ENCODE peak calls at places on chromosome 20, in four cellular contexts. N is left cardiac atrium, J is NCI-H524 treated with DMSO at 0.1 percent for 48 hours, G is OCI-M1. V is an unnamed sample.

GRCh38 chr20:55456316-55456940 is 548.9 kb downstream of the CBLN4 start:
- DNase-seq in J (no peak), G (no peak), N (no peak), V (no peak)

GRCh38 chr20:3786665-3787639 is at the start of gene CENPB:
- DNase-seq in N (peak), G (peak), J (no peak), V (peak)

GRCh38 chr20:19745106-19745505 is 13.0 kb upstream of the RIN2 start:
- DNase-seq in N (no peak), J (no peak), G (no peak), V (no peak)

GRCh38 chr20:45087814-45088213 is 13.1 kb downstream of the KCNS1 start:
- DNase-seq in J (no peak), N (no peak), G (no peak), V (no peak)

GRCh38 chr20:62274332-62275262 is 28.2 kb upstream of the ADRM1 start:
- DNase-seq in G (peak), N (no peak), J (no peak), V (no peak)

GRCh38 chr20:23143098-23143497 is 57.0 kb upstream of the CD93 start:
- DNase-seq in J (no peak), G (peak), N (peak), V (peak)

GRCh38 chr20:49871391-49871948 is 43.9 kb downstream of the SPATA2 start:
- DNase-seq in N (no peak), G (no peak), J (no peak), V (no peak)

GRCh38 chr20:21323640-21324039 is 20.5 kb downstream of the XRN2 start:
- DNase-seq in N (no peak), J (no peak), G (peak), V (no peak)

GRCh38 chr20:14672066-14672465 is 334.7 kb upstream of the FLRT3 start:
- DNase-seq in G (no peak), J (peak), N (no peak), V (no peak)

GRCh38 chr20:36872857-36873256 is 3.1 kb upstream of the TLDC2 start:
- DNase-seq in N (no peak), G (peak), J (no peak), V (no peak)

GRCh38 chr20:8431538-8432434 is 299.7 kb downstream of the PLCB1 start:
- DNase-seq in G (no peak), J (peak), N (peak), V (peak)

GRCh38 chr20:25318471-25319240 is 70.8 kb downstream of the PYGB start:
- DNase-seq in G (no peak), J (no peak), N (no peak), V (no peak)

GRCh38 chr20:1897965-1898464 is 2.8 kb downstream of the SIRPA start:
- DNase-seq in N (no peak), J (no peak), G (peak), V (no peak)

GRCh38 chr20:13105864-13106457 is 97.2 kb downstream of the SPTLC3 start:
- DNase-seq in G (peak), J (no peak), N (no peak), V (no peak)

GRCh38 chr20:6008254-6008653 is 45.6 kb downstream of the LRRN4 start:
- DNase-seq in J (no peak), G (peak), N (peak), V (peak)

GRCh38 chr20:5829241-5829809 is 79.1 kb downstream of the SHLD1 start:
- DNase-seq in G (no peak), J (peak), N (no peak), V (no peak)

GRCh38 chr20:58048096-58048702 is 180.3 kb downstream of the ANKRD60 start:
- DNase-seq in N (no peak), J (no peak), G (peak), V (no peak)

GRCh38 chr20:51768759-51769517 is 748 bp upstream of the ATP9A start:
- DNase-seq in N (no peak), J (no peak), G (no peak), V (no peak)

GRCh38 chr20:53942121-53942816 is 128.1 kb downstream of the BCAS1 start:
- DNase-seq in J (no peak), N (no peak), G (no peak), V (no peak)

GRCh38 chr20:54020868-54021267 is 49.5 kb downstream of the BCAS1 start:
- DNase-seq in G (no peak), J (no peak), N (no peak), V (no peak)

GRCh38 chr20:20680991-20681508 is 31.4 kb downstream of the RALGAPA2 start:
- DNase-seq in J (no peak), G (peak), N (no peak), V (no peak)

GRCh38 chr20:53660078-53660909 is 66.7 kb upstream of the ZNF217 start:
- DNase-seq in G (no peak), J (no peak), N (peak), V (no peak)